ENCODE peak calls at places on chromosomes 12 and 14, in six cellular contexts. J is fibroblast of lung, W is neural progenitor cell, Z is GM23248, R is endothelial cell of umbilical vein, U is SK-N-MC. F is an unnamed sample.

GRCh38 chr12:14257734-14258467 is 107.6 kb upstream of the ATF7IP start:
- DNase-seq in W (peak; percentile 96), Z (peak; percentile 96), J (peak; percentile 100), R (peak; percentile 99), U (peak; percentile 99), F (peak; percentile 98)

GRCh38 chr12:48779869-48780268 is 9.0 kb downstream of the ADCY6 start:
- DNase-seq in J (peak; percentile 61), U (no peak), W (no peak), R (peak; percentile 82), Z (peak; percentile 27), F (peak; percentile 50)

GRCh38 chr12:39798429-39798828 is 178.8 kb upstream of the ABCD2 start:
- DNase-seq in W (no peak), U (no peak), J (no peak), R (no peak), Z (no peak), F (no peak)

GRCh38 chr12:25960176-25960575 is 1.7 kb downstream of the RASSF8 start:
- DNase-seq in R (peak; percentile 46), J (peak; percentile 50), Z (peak; percentile 71), U (no peak), W (peak; percentile 44), F (peak; percentile 28)

GRCh38 chr12:111220363-111220762 is 148.5 kb downstream of the PHETA1 start:
- DNase-seq in Z (no peak), U (no peak), W (no peak), J (no peak), R (no peak), F (no peak)

GRCh38 chr12:6450869-6451347 is 934 bp upstream of the TAPBPL start:
- DNase-seq in R (no peak), W (no peak), U (no peak), J (no peak), Z (no peak), F (no peak)

GRCh38 chr12:54419088-54419887 is at the start of gene ITGA5:
- DNase-seq in Z (peak; percentile 93), R (peak; percentile 75), U (no peak), W (peak; percentile 77), J (peak; percentile 81), F (peak; percentile 69)

GRCh38 chr14:39376671-39377403 is 55.4 kb downstream of the FBXO33 start:
- DNase-seq in Z (peak; percentile 64), U (no peak), W (no peak), R (peak; percentile 77), J (peak; percentile 13), F (peak; percentile 32)

GRCh38 chr14:74988131-74988530 is 14.6 kb upstream of the EIF2B2 start:
- DNase-seq in Z (peak; percentile 68), U (no peak), R (peak; percentile 97), J (no peak), W (no peak), F (no peak)

GRCh38 chr14:68397371-68397779 is 395.5 kb downstream of the ZFP36L1 start:
- DNase-seq in J (no peak), R (no peak), U (no peak), W (no peak), Z (no peak), F (no peak)

GRCh38 chr12:62379026-62379722 is 87.5 kb upstream of the MON2 start:
- DNase-seq in J (peak; percentile 42), Z (peak; percentile 49), U (no peak), R (no peak), W (no peak), F (no peak)

GRCh38 chr14:89123215-89123614 is 293.8 kb downstream of the FOXN3 start:
- DNase-seq in J (no peak), Z (no peak), R (no peak), U (no peak), W (no peak), F (no peak)

GRCh38 chr12:92943482-92944250 is 14.6 kb upstream of the EEA1 start:
- DNase-seq in R (no peak), U (no peak), J (peak; percentile 60), Z (peak; percentile 60), W (peak; percentile 12), F (no peak)

GRCh38 chr14:60817113-60817512 is 82.6 kb downstream of the MNAT1 start:
- DNase-seq in R (no peak), W (no peak), J (no peak), U (no peak), Z (peak; percentile 20), F (no peak)

GRCh38 chr12:64699504-64700115 is 59.6 kb downstream of the GNS start:
- DNase-seq in R (no peak), Z (no peak), J (no peak), U (no peak), W (no peak), F (no peak)

GRCh38 chr12:103858953-103859601 is 18.0 kb upstream of the NT5DC3 start:
- DNase-seq in W (no peak), R (peak; percentile 28), J (peak; percentile 97), Z (peak; percentile 97), U (no peak), F (no peak)

GRCh38 chr12:43758247-43758727 is 303 bp downstream of the PUS7L start:
- DNase-seq in U (no peak), R (no peak), J (no peak), W (peak; percentile 43), Z (peak; percentile 71), F (peak; percentile 41)

GRCh38 chr12:104281636-104282035 is 21.9 kb upstream of the EID3 start:
- DNase-seq in Z (peak; percentile 31), U (no peak), R (no peak), J (no peak), W (no peak), F (no peak)

GRCh38 chr14:99578541-99579044 is 25.4 kb downstream of the CCDC85C start:
- DNase-seq in U (no peak), R (no peak), W (no peak), Z (peak; percentile 40), J (no peak), F (no peak)
- H3K4me3 ChIP-seq in U (no peak overlapping the region), R (no peak overlapping the region), W (no peak overlapping the region), Z (no peak overlapping the region), J (no peak overlapping the region), F (no peak overlapping the region)

GRCh38 chr14:72894623-72895378 is 900 bp upstream of the DPF3 start:
- DNase-seq in R (peak; percentile 59), U (no peak), Z (peak; percentile 30), W (peak; percentile 59), J (no peak), F (peak; percentile 47)
- TF ChIP-seq EZH2 in R (no peak), U (no peak), Z (no peak), W (no peak), J (no peak), F (no peak)

DNA sequence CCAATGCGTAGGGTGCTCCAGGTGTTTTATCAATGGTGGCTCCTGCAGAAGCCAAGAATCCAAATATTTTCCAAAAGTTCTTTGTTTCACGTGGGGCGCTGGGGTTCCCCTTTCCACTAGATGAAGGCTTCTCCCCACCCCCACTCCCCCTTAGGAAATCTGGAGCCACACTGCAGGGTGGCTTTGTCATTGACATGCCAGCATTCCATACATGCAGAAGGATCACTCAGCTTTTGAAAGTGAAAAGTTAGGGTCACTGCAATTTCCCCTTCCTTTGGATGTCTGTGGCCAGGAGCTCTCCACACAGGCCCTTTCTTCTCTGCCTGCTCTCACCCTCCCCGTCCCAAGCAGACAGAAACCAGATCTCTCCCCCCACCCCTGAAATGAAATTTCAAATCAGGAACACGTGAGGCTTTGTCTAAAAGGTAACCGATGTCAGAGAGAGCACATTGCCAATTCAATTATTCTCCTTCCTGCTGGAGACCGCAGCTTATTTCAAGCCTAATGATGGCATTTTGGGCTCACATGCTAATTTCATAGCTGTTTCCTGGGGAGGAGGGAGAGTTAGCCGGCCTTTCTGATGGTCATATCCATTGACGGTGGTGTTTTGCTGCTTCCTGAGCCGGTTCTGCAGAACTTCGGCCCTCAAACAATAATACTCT is 153.9 kb upstream of the RFLNA start:
- DNase-seq in W (peak; percentile 66), J (no peak), U (no peak), R (peak; percentile 7), Z (no peak), F (no peak)
- H3K9me3 ChIP-seq in W (peaks cover 6% of the 10 kb centered on the region), J (no peaks in the 10 kb centered on the region), U (no peaks in the 10 kb centered on the region), R (no peaks in the 10 kb centered on the region), Z (no peaks in the 10 kb centered on the region), F (peaks cover 12% of the 10 kb centered on the region)

DNA sequence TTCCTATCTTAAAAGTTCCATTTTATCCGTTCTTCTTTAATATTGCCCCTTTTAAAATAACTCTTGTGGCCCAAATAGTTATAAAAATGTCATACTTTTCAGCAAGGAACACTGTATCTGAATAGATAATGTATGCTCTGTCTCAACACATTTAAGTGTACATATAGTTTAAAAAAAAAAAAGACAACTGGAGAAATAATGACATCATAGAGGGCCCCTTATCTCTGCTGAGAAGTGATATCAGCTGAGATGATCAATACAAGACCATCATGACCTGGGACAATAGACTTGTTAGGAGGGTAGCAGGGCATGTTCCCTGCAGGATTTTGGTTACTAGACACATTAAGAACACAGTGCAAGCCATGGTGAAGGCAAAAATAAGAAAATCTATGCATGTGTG is 77.5 kb downstream of the PEBP1 start:
- DNase-seq in W (no peak), Z (no peak), J (no peak), R (no peak), U (no peak), F (no peak)
- H3K4me3 ChIP-seq in W (no peak overlapping the region), Z (no peak overlapping the region), J (no peak overlapping the region), R (no peak overlapping the region), U (no peak overlapping the region), F (no peak overlapping the region)

GRCh38 chr12:94101902-94102660 is 46.3 kb upstream of the PLXNC1 start:
- DNase-seq in J (peak; percentile 88), Z (peak; percentile 96), R (peak; percentile 79), U (peak; percentile 63), W (peak; percentile 94), F (peak; percentile 93)
- TF ChIP-seq EZH2 in J (no peak), Z (no peak), R (no peak), U (no peak), W (peak; percentile 42), F (no peak)

GRCh38 chr12:131035268-131035681 is 81.6 kb downstream of the ADGRD1 start:
- DNase-seq in Z (no peak), R (no peak), U (no peak), W (no peak), J (no peak), F (no peak)
- H3K9me3 ChIP-seq in Z (no peaks in the 10 kb centered on the region), R (no peaks in the 10 kb centered on the region), U (no peaks in the 10 kb centered on the region), W (no peaks in the 10 kb centered on the region), J (no peaks in the 10 kb centered on the region), F (no peaks in the 10 kb centered on the region)

DNA sequence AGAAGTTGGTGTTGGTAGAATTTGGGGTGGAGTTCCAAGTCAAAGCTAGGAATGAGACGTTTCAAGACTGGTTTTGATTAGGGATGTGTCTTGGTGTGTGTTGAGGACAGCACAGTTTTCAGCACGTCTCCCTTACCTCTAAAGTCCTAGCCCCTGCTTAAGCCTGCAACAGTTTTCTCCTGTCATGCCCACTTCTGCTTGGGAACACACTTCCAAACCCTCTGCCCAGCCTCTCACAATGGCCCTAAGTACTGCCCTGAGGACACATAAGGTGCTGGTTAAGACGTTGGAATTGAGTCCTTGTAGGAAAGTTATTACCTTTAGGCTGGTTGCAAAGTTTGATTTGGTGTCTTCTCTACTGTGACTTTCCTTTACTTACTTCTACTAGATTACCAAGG is 710 bp upstream of the BMAL2 start:
- DNase-seq in U (no peak), R (peak; percentile 44), W (no peak), Z (peak; percentile 46), J (no peak), F (no peak)
- H3K4me3 ChIP-seq in U (peak overlapping the region; percentile 92), R (peak overlapping the region; percentile 86), W (peak overlapping the region; percentile 76), Z (peak overlapping the region; percentile 85), J (peak overlapping the region; percentile 73), F (no peak overlapping the region)

F was measured in A673.